ENCODE peak calls at places on chromosomes 7 and 10, in nine cellular contexts. G, M, E, B, F, H, K, Y and N are unnamed samples.
A peak's percentile ranks its signal among the peaks of the same experiment; 100 is the strongest.

GRCh38 chr10:72257051-72257892 is 16.5 kb upstream of the DDIT4 start:
- DNase-seq in E (no peak), K (no peak), H (no peak), F (peak; percentile 36), G (peak; percentile 38), B (no peak), M (no peak), Y (no peak), N (peak; percentile 54)

GRCh38 chr10:67923551-67923950 is 39.1 kb downstream of the SIRT1 start:
- DNase-seq in K (no peak), Y (no peak), F (no peak), M (no peak), G (no peak), H (no peak), B (no peak), E (no peak), N (peak; percentile 56)

GRCh38 chr10:32357056-32357735 is 10.2 kb upstream of the EPC1 start:
- DNase-seq in E (no peak), B (no peak), M (no peak), H (no peak), K (no peak), F (no peak), Y (no peak), G (no peak), N (no peak)

GRCh38 chr10:17906002-17906401 is 45.7 kb upstream of the SLC39A12 start:
- DNase-seq in G (no peak), H (no peak), F (no peak), B (no peak), Y (no peak), K (no peak), E (no peak), M (no peak), N (no peak)

GRCh38 chr10:21042536-21042935 is 145.4 kb upstream of the NEBL start:
- DNase-seq in E (no peak), M (no peak), B (no peak), Y (no peak), F (no peak), H (no peak), K (no peak), G (no peak), N (no peak)

GRCh38 chr10:35012781-35013180 is 77.4 kb downstream of the CUL2 start:
- DNase-seq in Y (no peak), B (no peak), G (no peak), E (no peak), H (no peak), M (no peak), K (no peak), F (no peak), N (no peak)

GRCh38 chr10:123724747-123725146 is 58.6 kb downstream of the GPR26 start:
- DNase-seq in Y (no peak), H (no peak), M (no peak), B (no peak), G (no peak), F (no peak), K (no peak), E (no peak), N (no peak)

GRCh38 chr10:75612904-75613684 is 181.7 kb downstream of the LRMDA start:
- DNase-seq in F (no peak), Y (no peak), K (no peak), B (no peak), M (no peak), G (peak; percentile 98), E (no peak), H (no peak), N (peak; percentile 82)

GRCh38 chr7:34748244-34749039 is 90.4 kb downstream of the NPSR1 start:
- DNase-seq in K (peak; percentile 97), G (peak; percentile 10), Y (peak; percentile 98), F (peak; percentile 93), E (peak; percentile 64), M (no peak), B (no peak), H (no peak), N (peak; percentile 9)

GRCh38 chr10:124604214-124605000 is 139.8 kb downstream of the FAM53B start:
- DNase-seq in E (no peak), F (no peak), G (no peak), M (no peak), K (no peak), Y (peak; percentile 23), B (no peak), H (no peak), N (no peak)

GRCh38 chr7:36838616-36839015 is 114.3 kb upstream of the AOAH start:
- DNase-seq in G (no peak), Y (no peak), B (no peak), M (no peak), E (no peak), K (no peak), H (no peak), F (no peak), N (no peak)

GRCh38 chr10:123429631-123430257 is 236.4 kb upstream of the GPR26 start:
- DNase-seq in H (no peak), M (no peak), E (no peak), F (no peak), Y (no peak), B (no peak), K (no peak), G (peak; percentile 22), N (no peak)

GRCh38 chr7:14207154-14207553 is 217.7 kb upstream of the ETV1 start:
- DNase-seq in E (peak; percentile 26), F (no peak), B (no peak), Y (no peak), K (peak; percentile 11), G (peak; percentile 21), M (no peak), H (no peak), N (peak; percentile 41)

GRCh38 chr7:131203291-131203976 is 124.2 kb upstream of the MKLN1 start:
- DNase-seq in B (no peak), E (no peak), M (no peak), Y (no peak), K (no peak), F (no peak), H (no peak), G (peak; percentile 84), N (peak; percentile 49)

GRCh38 chr7:74233655-74234280 is 20.4 kb downstream of the RFC2 start:
- DNase-seq in E (peak; percentile 87), H (no peak), Y (no peak), K (no peak), B (no peak), G (peak; percentile 82), F (no peak), M (no peak), N (no peak)

GRCh38 chr7:157411580-157411979 is 74.8 kb downstream of the DNAJB6 start:
- DNase-seq in E (no peak), B (no peak), G (no peak), H (no peak), K (no peak), Y (no peak), F (no peak), M (peak; percentile 20), N (no peak)

GRCh38 chr7:92043098-92043497 is 91.2 kb downstream of the CYP51A1 start:
- DNase-seq in Y (no peak), M (no peak), G (no peak), B (no peak), K (no peak), H (no peak), E (no peak), F (no peak), N (no peak)

GRCh38 chr10:62735464-62736188 is 68.9 kb upstream of the ADO start:
- DNase-seq in H (no peak), E (peak; percentile 57), M (no peak), B (no peak), Y (no peak), G (peak; percentile 83), F (peak; percentile 89), K (no peak), N (peak; percentile 65)

GRCh38 chr7:120993011-120993574 is 4.6 kb downstream of the CPED1 start:
- DNase-seq in F (no peak), G (no peak), H (no peak), Y (no peak), B (no peak), K (no peak), M (no peak), E (no peak), N (peak; percentile 71)